ENCODE peak calls at places on chromosomes 7 and 10, in seven cellular contexts. E, L, R, D, W, X and S are unnamed samples.

GRCh38 chr10:60883187-60883586 is 60.8 kb downstream of the RHOBTB1 start:
- DNase-seq in E (peak), L (peak), R (no peak), D (peak), W (peak), X (no peak), S (peak)

GRCh38 chr10:132918617-132919373 is 23.6 kb downstream of the CFAP46 start:
- DNase-seq in E (no peak), L (no peak), R (no peak), D (no peak), W (no peak), X (no peak), S (no peak)

GRCh38 chr10:97234403-97234802 is 48.6 kb upstream of the SLIT1 start:
- DNase-seq in E (peak), L (peak), R (no peak), D (no peak), W (peak), X (no peak), S (no peak)

GRCh38 chr10:125797999-125798662 is 22.5 kb upstream of the MMP21 start:
- DNase-seq in E (no peak), L (no peak), R (no peak), D (peak), W (no peak), X (no peak), S (no peak)

GRCh38 chr10:72353028-72353962 is 1.4 kb downstream of the DNAJB12 start:
- DNase-seq in E (peak), L (no peak), R (no peak), D (no peak), W (no peak), X (no peak), S (no peak)

GRCh38 chr10:128779457-128779856 is 653.2 kb upstream of the MKI67 start:
- DNase-seq in E (no peak), L (no peak), R (no peak), D (no peak), W (no peak), X (no peak), S (no peak)

GRCh38 chr7:129845178-129845971 is 107.4 kb downstream of the UBE2H start:
- DNase-seq in E (peak), L (peak), R (no peak), D (no peak), W (no peak), X (no peak), S (no peak)

GRCh38 chr10:13117842-13118783 is 18.1 kb downstream of the OPTN start:
- DNase-seq in E (no peak), L (peak), R (no peak), D (no peak), W (no peak), X (no peak), S (no peak)

GRCh38 chr10:88094795-88095194 is 231.4 kb downstream of the PTEN start:
- DNase-seq in E (no peak), L (no peak), R (no peak), D (no peak), W (no peak), X (no peak), S (no peak)

GRCh38 chr7:131145026-131145425 is 182.7 kb upstream of the MKLN1 start:
- DNase-seq in E (peak), L (no peak), R (no peak), D (no peak), W (no peak), X (no peak), S (no peak)

GRCh38 chr7:50626971-50627370 is 61.8 kb upstream of the DDC start:
- DNase-seq in E (no peak), L (no peak), R (no peak), D (no peak), W (no peak), X (no peak), S (no peak)

GRCh38 chr7:92634924-92635519 is 44.8 kb upstream of the FAM133B start:
- DNase-seq in E (peak), L (peak), R (no peak), D (no peak), W (no peak), X (no peak), S (no peak)

GRCh38 chr10:33010132-33011037 is 52.4 kb upstream of the ITGB1 start:
- DNase-seq in E (peak), L (no peak), R (no peak), D (peak), W (peak), X (no peak), S (no peak)

GRCh38 chr7:84092207-84092606 is 102.4 kb downstream of the SEMA3A start:
- DNase-seq in E (no peak), L (peak), R (no peak), D (no peak), W (peak), X (no peak), S (no peak)

GRCh38 chr10:117167346-117168134 is 29.5 kb upstream of the VAX1 start:
- DNase-seq in E (no peak), L (no peak), R (no peak), D (peak), W (no peak), X (no peak), S (no peak)

GRCh38 chr10:69043931-69044531 is 43.9 kb upstream of the SRGN start:
- DNase-seq in E (no peak), L (no peak), R (no peak), D (no peak), W (peak), X (no peak), S (no peak)

GRCh38 chr7:114107522-114107921 is 188.7 kb upstream of the PPP1R3A start:
- DNase-seq in E (no peak), L (no peak), R (no peak), D (no peak), W (no peak), X (no peak), S (no peak)

GRCh38 chr10:4847580-4848020 is 21.6 kb downstream of the AKR1E2 start:
- DNase-seq in E (peak), L (peak), R (peak), D (no peak), W (no peak), X (no peak), S (no peak)